ENCODE peak calls at places on chromosomes 16 and 17, in five cellular contexts. One of them, this sample, is unnamed.

GRCh38 chr16:87947356-87948118 is 3.7 kb upstream of the BANP start:
- DNase-seq in CD8-positive, alpha-beta memory T cell: no peak
- DNase-seq in heart left ventricle: no peak
- DNase-seq in left ventricle myocardium inferior: no peak
- DNase-seq in body of pancreas: no peak
- DNase-seq in this sample: no peak

GRCh38 chr17:58084317-58084981 is 1.2 kb downstream of the DYNLL2 start:
- DNase-seq in left ventricle myocardium inferior: peak; percentile 55
- DNase-seq in body of pancreas: peak; percentile 75
- DNase-seq in heart left ventricle: no peak
- DNase-seq in CD8-positive, alpha-beta memory T cell: peak; percentile 67
- DNase-seq in this sample: peak; percentile 61

GRCh38 chr17:63774141-63774981 is at the start of gene DDX42:
- DNase-seq in body of pancreas: peak; percentile 90
- DNase-seq in left ventricle myocardium inferior: peak; percentile 90
- DNase-seq in CD8-positive, alpha-beta memory T cell: no peak
- DNase-seq in heart left ventricle: peak; percentile 93
- DNase-seq in this sample: peak; percentile 60

GRCh38 chr17:53749178-53749577 is 73.5 kb upstream of the KIF2B start:
- DNase-seq in left ventricle myocardium inferior: no peak
- DNase-seq in body of pancreas: peak; percentile 28
- DNase-seq in heart left ventricle: no peak
- DNase-seq in CD8-positive, alpha-beta memory T cell: no peak
- DNase-seq in this sample: no peak

GRCh38 chr17:57524790-57525543 is 220.1 kb downstream of the CCDC182 start:
- DNase-seq in heart left ventricle: no peak
- DNase-seq in CD8-positive, alpha-beta memory T cell: no peak
- DNase-seq in body of pancreas: no peak
- DNase-seq in left ventricle myocardium inferior: no peak
- DNase-seq in this sample: no peak

GRCh38 chr17:6570731-6571465 is 14.5 kb upstream of the PITPNM3 start:
- DNase-seq in body of pancreas: no peak
- DNase-seq in heart left ventricle: no peak
- DNase-seq in left ventricle myocardium inferior: no peak
- DNase-seq in CD8-positive, alpha-beta memory T cell: no peak
- DNase-seq in this sample: peak; percentile 2

GRCh38 chr17:38982858-38983746 is 15.9 kb upstream of the FBXO47 start:
- DNase-seq in left ventricle myocardium inferior: no peak
- DNase-seq in heart left ventricle: peak; percentile 39
- DNase-seq in body of pancreas: peak; percentile 66
- DNase-seq in CD8-positive, alpha-beta memory T cell: peak; percentile 62
- DNase-seq in this sample: peak; percentile 54

GRCh38 chr17:259341-259976 is 78.0 kb upstream of the DOC2B start:
- DNase-seq in CD8-positive, alpha-beta memory T cell: peak; percentile 24
- DNase-seq in heart left ventricle: peak; percentile 15
- DNase-seq in left ventricle myocardium inferior: no peak
- DNase-seq in body of pancreas: no peak
- DNase-seq in this sample: peak; percentile 2

GRCh38 chr17:4032738-4033137 is 68.5 kb upstream of the ATP2A3 start:
- DNase-seq in heart left ventricle: no peak
- DNase-seq in body of pancreas: no peak
- DNase-seq in CD8-positive, alpha-beta memory T cell: no peak
- DNase-seq in left ventricle myocardium inferior: no peak
- DNase-seq in this sample: no peak

GRCh38 chr16:22373662-22374310 is 633 bp downstream of the CDR2 start:
- DNase-seq in CD8-positive, alpha-beta memory T cell: peak; percentile 55
- DNase-seq in body of pancreas: peak; percentile 75
- DNase-seq in heart left ventricle: peak; percentile 50
- DNase-seq in left ventricle myocardium inferior: peak; percentile 48
- DNase-seq in this sample: peak; percentile 54

GRCh38 chr17:12402963-12403622 is 262.6 kb upstream of the MYOCD start:
- DNase-seq in heart left ventricle: no peak
- DNase-seq in left ventricle myocardium inferior: no peak
- DNase-seq in CD8-positive, alpha-beta memory T cell: no peak
- DNase-seq in body of pancreas: no peak
- DNase-seq in this sample: no peak

GRCh38 chr17:62650587-62650986 is 23.1 kb downstream of the MRC2 start:
- DNase-seq in CD8-positive, alpha-beta memory T cell: no peak
- DNase-seq in body of pancreas: no peak
- DNase-seq in left ventricle myocardium inferior: no peak
- DNase-seq in heart left ventricle: no peak
- DNase-seq in this sample: no peak

GRCh38 chr17:32483451-32484019 is 3.3 kb upstream of the CDK5R1 start:
- DNase-seq in CD8-positive, alpha-beta memory T cell: peak; percentile 60
- DNase-seq in left ventricle myocardium inferior: peak; percentile 84
- DNase-seq in heart left ventricle: peak; percentile 83
- DNase-seq in body of pancreas: peak; percentile 63
- DNase-seq in this sample: peak; percentile 87

GRCh38 chr16:23682181-23682580 is 3.5 kb downstream of the PLK1 start:
- DNase-seq in heart left ventricle: no peak
- DNase-seq in left ventricle myocardium inferior: no peak
- DNase-seq in CD8-positive, alpha-beta memory T cell: no peak
- DNase-seq in body of pancreas: no peak
- DNase-seq in this sample: no peak

DNA sequence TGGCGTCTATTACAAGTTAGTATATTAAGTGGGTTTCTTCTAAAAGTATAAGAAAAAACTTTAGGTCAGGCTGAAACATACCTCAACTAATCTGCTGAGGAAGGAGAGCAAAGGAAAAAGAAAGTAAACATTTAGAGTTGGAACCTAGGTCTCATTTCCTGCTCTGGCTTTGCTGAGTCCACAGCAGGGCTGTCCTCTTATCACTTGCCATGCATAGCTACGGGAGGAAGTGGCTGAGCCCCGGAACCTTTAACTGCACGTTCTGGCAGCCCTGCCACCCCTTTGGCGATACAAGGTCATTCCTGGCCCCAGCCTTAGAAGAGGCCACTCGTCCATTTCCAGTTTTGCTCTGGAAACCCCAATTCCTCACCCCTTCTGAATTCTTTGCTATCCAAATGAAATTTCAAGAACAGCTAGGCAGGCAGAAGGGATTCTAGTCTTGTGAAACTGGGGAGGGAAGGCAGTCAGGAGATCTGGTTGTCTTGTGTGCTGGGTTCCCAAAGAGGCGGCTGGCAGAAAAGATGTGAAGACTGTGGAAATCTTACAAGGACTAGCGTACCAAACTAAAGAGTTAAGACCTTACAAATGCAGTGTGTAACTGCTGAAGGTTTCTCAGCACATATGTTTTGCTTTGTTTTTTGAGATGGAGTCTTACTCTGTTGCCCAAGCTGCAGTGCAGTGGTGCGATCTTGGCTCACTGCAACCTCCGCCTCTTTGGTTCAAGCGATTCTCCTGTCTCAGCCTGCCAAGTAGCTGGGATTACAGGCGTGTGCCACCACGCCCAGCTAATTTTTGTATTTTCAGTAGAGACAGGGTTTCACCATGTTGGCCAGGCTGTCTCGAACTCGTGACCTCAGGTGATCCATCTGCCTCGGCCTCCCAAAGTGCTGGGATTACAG is 19.1 kb downstream of the WIPI1 start:
- DNase-seq in CD8-positive, alpha-beta memory T cell: peak; percentile 68
- DNase-seq in body of pancreas: peak; percentile 65
- DNase-seq in left ventricle myocardium inferior: peak; percentile 51
- DNase-seq in heart left ventricle: peak; percentile 52
- DNase-seq in this sample: peak; percentile 63
- H3K4me3 ChIP-seq in CD8-positive, alpha-beta memory T cell: peak overlapping the region; percentile 20
- H3K4me3 ChIP-seq in body of pancreas: no peak overlapping the region
- H3K4me3 ChIP-seq in left ventricle myocardium inferior: no peak overlapping the region
- H3K4me3 ChIP-seq in heart left ventricle: no peak overlapping the region
- H3K4me3 ChIP-seq in this sample: no peak overlapping the region

DNA sequence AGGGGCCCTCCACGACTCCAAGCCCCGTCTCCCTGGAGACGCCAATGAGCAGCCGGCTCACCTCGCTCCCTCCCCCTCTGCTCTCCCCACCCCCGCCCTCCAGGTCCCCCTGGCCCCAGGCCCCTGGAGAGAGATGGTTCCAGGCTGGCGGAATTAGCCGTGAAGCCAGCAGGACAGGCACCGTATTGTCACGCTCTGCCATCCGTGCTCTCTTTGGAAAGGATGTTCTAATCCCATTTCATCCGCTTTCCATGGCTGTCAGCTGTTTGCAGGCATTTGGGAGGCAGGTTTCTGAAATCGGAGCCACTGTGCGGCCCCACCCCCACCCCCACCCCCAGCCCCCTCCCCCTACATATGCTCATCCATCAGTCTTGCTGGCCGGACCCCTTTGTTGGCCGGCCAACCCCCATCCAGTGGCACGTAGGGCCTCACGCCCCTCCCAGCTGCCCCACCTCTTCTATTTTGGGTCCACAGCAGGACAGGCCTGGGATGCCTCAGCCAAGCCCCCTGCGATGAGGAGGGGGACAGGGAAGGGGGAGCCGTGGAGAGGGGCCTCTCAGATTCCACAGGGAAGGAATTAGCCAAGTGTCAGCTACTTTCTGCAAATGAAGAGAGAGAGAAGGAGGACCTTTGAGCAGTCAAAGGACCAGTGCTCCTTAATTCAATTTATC is 30.8 kb downstream of the SDK2 start:
- DNase-seq in body of pancreas: no peak
- DNase-seq in CD8-positive, alpha-beta memory T cell: no peak
- DNase-seq in left ventricle myocardium inferior: no peak
- DNase-seq in heart left ventricle: no peak
- DNase-seq in this sample: no peak
- H3K4me3 ChIP-seq in body of pancreas: no peak overlapping the region
- H3K4me3 ChIP-seq in CD8-positive, alpha-beta memory T cell: no peak overlapping the region
- H3K4me3 ChIP-seq in left ventricle myocardium inferior: no peak overlapping the region
- H3K4me3 ChIP-seq in heart left ventricle: no peak overlapping the region
- H3K4me3 ChIP-seq in this sample: no peak overlapping the region

GRCh38 chr17:67829331-67829730 is 4.0 kb downstream of the BPTF start:
- DNase-seq in left ventricle myocardium inferior: no peak
- DNase-seq in CD8-positive, alpha-beta memory T cell: no peak
- DNase-seq in heart left ventricle: no peak
- DNase-seq in body of pancreas: no peak
- DNase-seq in this sample: no peak
- H3K4me3 ChIP-seq in left ventricle myocardium inferior: no peak overlapping the region
- H3K4me3 ChIP-seq in CD8-positive, alpha-beta memory T cell: peak overlapping the region; percentile 35
- H3K4me3 ChIP-seq in heart left ventricle: no peak overlapping the region
- H3K4me3 ChIP-seq in body of pancreas: no peak overlapping the region
- H3K4me3 ChIP-seq in this sample: no peak overlapping the region

DNA sequence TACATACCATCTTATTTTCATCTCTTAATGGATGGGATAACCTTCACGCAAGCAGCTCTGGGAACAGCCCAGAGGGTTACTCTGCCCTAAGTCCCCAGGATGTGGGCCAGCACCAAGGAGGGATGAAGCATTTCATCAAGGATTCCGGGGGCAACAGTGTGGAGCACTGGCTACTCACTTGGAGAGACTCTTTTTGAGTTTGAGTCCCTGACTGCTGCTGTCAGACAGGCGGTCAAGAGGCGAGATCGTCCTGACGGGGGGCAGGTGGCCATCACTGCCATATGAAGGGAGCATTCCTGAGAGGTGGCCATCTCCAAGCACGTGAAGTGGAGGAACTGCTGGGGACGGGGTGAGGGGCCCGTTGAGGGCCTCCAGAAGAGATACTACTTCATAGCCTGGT is 18.1 kb upstream of the FOXJ1 start:
- DNase-seq in heart left ventricle: no peak
- DNase-seq in left ventricle myocardium inferior: no peak
- DNase-seq in CD8-positive, alpha-beta memory T cell: no peak
- DNase-seq in body of pancreas: no peak
- DNase-seq in this sample: no peak
- H3K4me3 ChIP-seq in heart left ventricle: no peak overlapping the region
- H3K4me3 ChIP-seq in left ventricle myocardium inferior: no peak overlapping the region
- H3K4me3 ChIP-seq in CD8-positive, alpha-beta memory T cell: no peak overlapping the region
- H3K4me3 ChIP-seq in body of pancreas: no peak overlapping the region
- H3K4me3 ChIP-seq in this sample: no peak overlapping the region

GRCh38 chr17:76447931-76448652 is 4.9 kb downstream of the UBE2O start:
- DNase-seq in CD8-positive, alpha-beta memory T cell: no peak
- DNase-seq in body of pancreas: no peak
- DNase-seq in heart left ventricle: peak; percentile 52
- DNase-seq in left ventricle myocardium inferior: no peak
- DNase-seq in this sample: no peak

GRCh38 chr17:76442341-76443338 is 10.3 kb downstream of the UBE2O start:
- DNase-seq in CD8-positive, alpha-beta memory T cell: no peak
- DNase-seq in left ventricle myocardium inferior: no peak
- DNase-seq in heart left ventricle: no peak
- DNase-seq in body of pancreas: no peak
- DNase-seq in this sample: no peak

GRCh38 chr17:76446449-76447231 is 6.3 kb downstream of the UBE2O start:
- DNase-seq in CD8-positive, alpha-beta memory T cell: no peak
- DNase-seq in body of pancreas: peak; percentile 44
- DNase-seq in heart left ventricle: no peak
- DNase-seq in left ventricle myocardium inferior: no peak
- DNase-seq in this sample: peak; percentile 76

GRCh38 chr17:76444518-76445311 is 8.2 kb downstream of the UBE2O start:
- DNase-seq in heart left ventricle: no peak
- DNase-seq in body of pancreas: no peak
- DNase-seq in CD8-positive, alpha-beta memory T cell: no peak
- DNase-seq in left ventricle myocardium inferior: no peak
- DNase-seq in this sample: no peak

DNA sequence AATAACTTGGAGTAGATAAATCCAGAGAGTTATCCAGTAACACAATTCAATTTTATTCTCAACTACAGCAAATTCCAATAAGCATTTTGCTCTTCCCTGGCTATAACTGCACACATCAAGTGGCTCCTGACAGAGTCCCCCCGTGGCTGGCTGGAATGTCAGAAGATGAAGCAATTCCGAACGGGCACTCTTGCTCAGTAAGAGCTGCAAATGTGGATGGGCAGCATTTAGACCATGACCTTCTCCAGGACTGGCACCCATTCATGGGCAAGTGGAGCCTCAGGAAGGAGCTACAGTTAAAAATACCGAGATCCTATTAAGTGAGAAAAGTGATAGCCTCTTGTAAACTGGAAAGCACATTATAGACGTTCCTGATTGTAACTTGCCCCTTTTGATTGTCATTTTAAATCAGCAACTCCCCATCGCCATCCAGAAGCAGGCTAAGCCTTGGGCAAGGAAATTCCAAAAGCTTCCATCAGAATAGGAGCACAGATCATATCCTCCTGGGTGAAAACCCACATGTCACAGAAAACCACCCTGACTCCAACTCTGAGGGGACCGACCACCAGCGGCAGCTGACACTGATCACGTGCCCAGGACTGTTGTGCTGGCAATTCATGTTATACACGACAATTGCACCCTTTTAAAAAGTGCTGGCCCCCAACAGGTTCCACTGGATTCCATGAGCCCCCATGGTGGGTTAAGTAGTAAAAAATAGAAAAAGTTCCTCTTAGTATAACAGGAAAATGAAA is 7.1 kb downstream of the UBE2O start:
- DNase-seq in body of pancreas: no peak
- DNase-seq in heart left ventricle: no peak
- DNase-seq in CD8-positive, alpha-beta memory T cell: no peak
- DNase-seq in left ventricle myocardium inferior: no peak
- DNase-seq in this sample: no peak
- H3K4me3 ChIP-seq in body of pancreas: no peak overlapping the region
- H3K4me3 ChIP-seq in heart left ventricle: no peak overlapping the region
- H3K4me3 ChIP-seq in CD8-positive, alpha-beta memory T cell: no peak overlapping the region
- H3K4me3 ChIP-seq in left ventricle myocardium inferior: peak overlapping the region; percentile 15
- H3K4me3 ChIP-seq in this sample: no peak overlapping the region